ENCODE peak calls at places on chromosomes 16 and 17, in eight cellular contexts. J, L, G, O, Y, U, F and Q are unnamed samples.

GRCh38 chr17:83145358-83145738 is 65.9 kb downstream of the METRNL start:
- DNase-seq in O (no peak), G (no peak), L (no peak), Y (no peak), U (peak; percentile 11), J (no peak), F (no peak), Q (no peak)

GRCh38 chr17:4968166-4968915 is 724 bp upstream of the SPAG7 start:
- DNase-seq in Y (no peak), J (no peak), G (no peak), O (peak; percentile 46), F (no peak), L (no peak), U (no peak), Q (no peak)

GRCh38 chr17:17836818-17837379 is at the start of gene SREBF1:
- DNase-seq in L (peak; percentile 37), G (peak; percentile 37), J (peak; percentile 61), O (peak; percentile 77), U (no peak), Y (peak; percentile 92), F (peak; percentile 81), Q (peak; percentile 86)

GRCh38 chr16:50671644-50672260 is 9.4 kb downstream of the SNX20 start:
- DNase-seq in Y (no peak), U (no peak), G (peak; percentile 16), O (no peak), F (no peak), J (no peak), L (peak; percentile 36), Q (peak; percentile 66)

GRCh38 chr16:50244140-50244503 is 22.2 kb upstream of the ADCY7 start:
- DNase-seq in O (no peak), G (peak; percentile 55), L (no peak), Y (no peak), F (no peak), U (no peak), J (no peak), Q (peak; percentile 40)

GRCh38 chr16:78421244-78421661 is 321.8 kb downstream of the WWOX start:
- DNase-seq in F (no peak), Y (no peak), G (no peak), U (no peak), O (no peak), J (no peak), L (no peak), Q (no peak)

GRCh38 chr17:66726846-66727245 is 108.1 kb upstream of the CACNG5 start:
- DNase-seq in Y (no peak), U (no peak), J (no peak), F (no peak), L (no peak), G (no peak), O (no peak), Q (no peak)

GRCh38 chr17:30812218-30813177 is 12.0 kb downstream of the CRLF3 start:
- DNase-seq in O (no peak), G (peak; percentile 37), Y (no peak), L (no peak), J (no peak), U (no peak), F (no peak), Q (no peak)

GRCh38 chr17:79011451-79012147 is 2.0 kb upstream of the CANT1 start:
- DNase-seq in O (no peak), F (no peak), Y (no peak), J (no peak), U (no peak), G (peak; percentile 85), L (no peak), Q (no peak)

GRCh38 chr17:58303981-58304734 is 23.4 kb upstream of the MPO start:
- DNase-seq in U (peak; percentile 15), G (peak; percentile 23), L (peak; percentile 52), J (peak; percentile 52), F (peak; percentile 59), Y (peak; percentile 91), O (peak; percentile 28), Q (peak; percentile 75)

GRCh38 chr16:85392756-85393673 is 220.1 kb upstream of the GSE1 start:
- DNase-seq in U (no peak), F (peak; percentile 43), L (no peak), Y (peak; percentile 44), O (no peak), G (no peak), J (no peak), Q (no peak)

GRCh38 chr16:66418165-66418962 is 8.7 kb upstream of the BEAN1 start:
- DNase-seq in G (no peak), J (no peak), F (no peak), O (no peak), Y (no peak), L (no peak), U (no peak), Q (no peak)

GRCh38 chr17:31609331-31609730 is 217.9 kb downstream of the RAB11FIP4 start:
- DNase-seq in O (no peak), Y (no peak), F (no peak), G (no peak), J (no peak), U (no peak), L (no peak), Q (no peak)

GRCh38 chr17:42474270-42474669 is 15.6 kb downstream of the ATP6V0A1 start:
- DNase-seq in Y (no peak), F (no peak), O (no peak), J (peak; percentile 33), L (no peak), U (no peak), G (no peak), Q (no peak)

GRCh38 chr17:57986841-57987581 is 1.0 kb downstream of the VEZF1 start:
- DNase-seq in O (peak; percentile 39), L (peak; percentile 89), Y (peak; percentile 89), G (peak; percentile 91), U (peak; percentile 43), J (peak; percentile 46), F (peak; percentile 59), Q (peak; percentile 71)

GRCh38 chr16:2212362-2213324 is 2.0 kb upstream of the BRICD5 start:
- DNase-seq in U (peak; percentile 85), G (no peak), L (no peak), J (peak; percentile 60), F (no peak), Y (peak; percentile 79), O (no peak), Q (no peak)

GRCh38 chr16:47019563-47019962 is 46.1 kb upstream of the DNAJA2 start:
- DNase-seq in U (no peak), Y (no peak), L (no peak), J (no peak), O (no peak), F (no peak), G (no peak), Q (no peak)

GRCh38 chr17:47776330-47777197 is 43.5 kb downstream of the TBX21 start:
- DNase-seq in U (no peak), G (peak; percentile 42), L (peak; percentile 47), Y (no peak), J (no peak), F (no peak), O (no peak), Q (peak; percentile 75)

GRCh38 chr16:71712501-71712900 is 12.0 kb downstream of the PHLPP2 start:
- DNase-seq in Y (no peak), J (no peak), L (no peak), F (no peak), G (no peak), U (no peak), O (no peak), Q (no peak)

GRCh38 chr16:2897110-2897509 is 14.1 kb downstream of the FLYWCH2 start:
- DNase-seq in J (no peak), U (no peak), Y (no peak), G (peak; percentile 58), O (peak; percentile 61), L (no peak), F (no peak), Q (no peak)

GRCh38 chr16:78034530-78034929 is 12.2 kb downstream of the CLEC3A start:
- DNase-seq in G (no peak), O (no peak), J (no peak), U (no peak), Y (no peak), F (no peak), L (no peak), Q (no peak)

GRCh38 chr16:15765880-15766279 is 90.9 kb downstream of the MYH11 start:
- DNase-seq in L (peak; percentile 73), F (no peak), O (peak; percentile 24), G (peak; percentile 39), Y (no peak), U (no peak), J (no peak), Q (peak; percentile 51)

GRCh38 chr17:73820686-73821448 is 176.6 kb upstream of the SDK2 start:
- DNase-seq in Y (no peak), F (no peak), U (no peak), O (no peak), G (no peak), J (peak; percentile 33), L (no peak), Q (peak; percentile 7)

GRCh38 chr17:1647802-1648581 is 1.7 kb downstream of the RILP start:
- DNase-seq in G (no peak), O (no peak), Y (no peak), L (no peak), J (peak; percentile 44), F (peak; percentile 75), U (no peak), Q (peak; percentile 72)
- TF ChIP-seq POLR2A in G (no peak), O (no peak), Y (no peak), L (no peak), J (no peak), F (no peak), U (no peak), Q (no peak)

GRCh38 chr16:24988137-24988535 is 27.0 kb downstream of the ARHGAP17 start:
- DNase-seq in L (no peak), J (no peak), O (no peak), Y (no peak), U (no peak), G (peak; percentile 60), F (no peak), Q (no peak)

GRCh38 chr16:24984903-24985675 is 30.1 kb downstream of the ARHGAP17 start:
- DNase-seq in G (no peak), Y (no peak), U (no peak), O (no peak), L (no peak), J (no peak), F (no peak), Q (no peak)

GRCh38 chr16:24984101-24984500 is 31.1 kb downstream of the ARHGAP17 start:
- DNase-seq in O (no peak), G (no peak), J (no peak), U (no peak), F (no peak), L (no peak), Y (no peak), Q (no peak)

GRCh38 chr16:24988593-24989338 is 26.4 kb downstream of the ARHGAP17 start:
- DNase-seq in G (peak; percentile 76), L (peak; percentile 75), J (peak; percentile 40), O (no peak), U (no peak), F (peak; percentile 75), Y (no peak), Q (peak; percentile 29)

GRCh38 chr16:24986512-24987303 is 28.5 kb downstream of the ARHGAP17 start:
- DNase-seq in G (peak; percentile 88), J (no peak), U (no peak), L (peak; percentile 83), O (no peak), Y (no peak), F (peak; percentile 61), Q (peak; percentile 75)
- TF ChIP-seq POLR2A in G (no peak), J (no peak), U (no peak), L (no peak), O (no peak), Y (no peak), F (peak; percentile 38), Q (no peak)

GRCh38 chr17:80169784-80170500 is at the start of gene CARD14:
- DNase-seq in J (peak; percentile 57), L (no peak), F (no peak), Y (peak; percentile 55), G (no peak), O (no peak), U (peak; percentile 89), Q (no peak)
- TF ChIP-seq POLR2A in J (no peak), L (no peak), F (no peak), Y (no peak), G (no peak), O (no peak), U (peak; percentile 43), Q (no peak)

GRCh38 chr17:81518785-81519283 is 6.2 kb upstream of the ACTG1 start:
- DNase-seq in J (peak; percentile 70), Y (peak; percentile 93), O (peak; percentile 61), L (no peak), U (no peak), F (peak; percentile 49), G (no peak), Q (no peak)
- TF ChIP-seq POLR2A in J (no peak), Y (no peak), O (peak; percentile 40), L (no peak), U (no peak), F (no peak), G (no peak), Q (no peak)